ENCODE peak calls at places on chromosomes 4 and X, in ten cellular contexts. C is SK-MEL-5; L is fibroblast of lung; J is H9; X is ACHN; H is GM03348; F is EL; A is activated CD8-positive, alpha-beta T cell treated with anti-CD3 and anti-CD28 coated beads for 36 hours; Z is AG09309; I is CD8-positive, alpha-beta memory T cell. G is an unnamed sample.

GRCh38 chr4:121551271-121551670 is 145.5 kb downstream of the ANXA5 start:
- DNase-seq in Z (no peak), X (no peak), H (no peak), C (no peak), F (peak; percentile 2), L (no peak), I (no peak), J (no peak), A (no peak), G (no peak)

GRCh38 chr4:124415206-124415605 is 297.3 kb downstream of the ANKRD50 start:
- DNase-seq in I (no peak), L (peak; percentile 46), X (no peak), F (peak; percentile 26), C (peak; percentile 1), J (no peak), A (no peak), Z (peak; percentile 25), H (no peak), G (no peak)

GRCh38 chrX:40394302-40394701 is 186.5 kb upstream of the ATP6AP2 start:
- DNase-seq in L (no peak), H (no peak), J (no peak), I (no peak), F (no peak), A (no peak), C (no peak), X (no peak), Z (no peak), G (no peak)

GRCh38 chr4:15654556-15655222 is 468 bp downstream of the FBXL5 start:
- DNase-seq in A (peak; percentile 56), C (peak; percentile 40), J (peak; percentile 51), I (peak; percentile 38), F (peak; percentile 55), X (peak; percentile 42), L (peak; percentile 33), H (peak; percentile 62), Z (no peak), G (no peak)

GRCh38 chr4:71559957-71560541 is 221.2 kb downstream of the SLC4A4 start:
- DNase-seq in X (peak; percentile 10), F (peak; percentile 81), Z (no peak), J (no peak), I (no peak), H (peak; percentile 10), A (no peak), C (no peak), L (peak; percentile 33), G (peak; percentile 2)

GRCh38 chr4:22410645-22411247 is 105.1 kb downstream of the ADGRA3 start:
- DNase-seq in X (peak; percentile 24), J (no peak), I (no peak), A (no peak), L (peak; percentile 50), H (peak; percentile 14), C (peak; percentile 37), Z (no peak), F (no peak), G (no peak)

GRCh38 chr4:104418313-104418712 is 76.4 kb downstream of the CXXC4 start:
- DNase-seq in J (no peak), X (no peak), Z (no peak), I (no peak), C (peak; percentile 7), L (no peak), A (no peak), H (no peak), F (no peak), G (no peak)

GRCh38 chr4:84948056-84948455 is 18.4 kb downstream of the WDFY3 start:
- DNase-seq in Z (no peak), I (no peak), L (no peak), J (no peak), C (no peak), A (no peak), H (peak; percentile 47), F (no peak), X (no peak), G (no peak)

GRCh38 chrX:35625714-35626113 is 172.4 kb upstream of the MAGEB16 start:
- DNase-seq in J (no peak), F (no peak), Z (no peak), H (no peak), L (no peak), A (no peak), C (no peak), I (no peak), X (no peak), G (no peak)

GRCh38 chr4:184191267-184191666 is 26.4 kb downstream of the ENPP6 start:
- DNase-seq in Z (no peak), L (no peak), J (no peak), F (no peak), I (no peak), H (no peak), A (no peak), X (no peak), C (no peak), G (no peak)

GRCh38 chr4:159105761-159106243 is 2.9 kb downstream of the RAPGEF2 start:
- DNase-seq in F (peak; percentile 63), Z (no peak), I (no peak), C (no peak), L (peak; percentile 61), X (no peak), J (no peak), H (no peak), A (peak; percentile 64), G (peak; percentile 2)

GRCh38 chr4:84325625-84326024 is 173.5 kb downstream of the NKX6-1 start:
- DNase-seq in L (no peak), A (no peak), H (no peak), I (no peak), X (no peak), Z (no peak), C (no peak), F (no peak), J (no peak), G (no peak)

GRCh38 chrX:46649421-46650260 is 76.1 kb downstream of the CHST7 start:
- DNase-seq in F (no peak), C (no peak), J (peak; percentile 69), A (no peak), L (peak; percentile 27), I (no peak), X (no peak), Z (no peak), H (no peak), G (no peak)

GRCh38 chrX:18883234-18883960 is 100.5 kb downstream of the PHKA2 start:
- DNase-seq in L (no peak), C (no peak), X (no peak), I (no peak), Z (no peak), F (no peak), A (no peak), H (no peak), J (peak; percentile 47), G (no peak)

GRCh38 chr4:32462944-32463343 is 1742.8 kb downstream of the PCDH7 start:
- DNase-seq in L (peak; percentile 45), I (no peak), Z (no peak), X (peak; percentile 4), J (peak; percentile 32), F (no peak), C (peak; percentile 62), A (no peak), H (peak; percentile 24), G (no peak)

GRCh38 chr4:142262956-142263355 is 583.1 kb downstream of the INPP4B start:
- DNase-seq in H (no peak), L (no peak), Z (no peak), C (no peak), F (no peak), J (no peak), X (no peak), I (no peak), A (no peak), G (no peak)

GRCh38 chr4:16439771-16440170 is 213.5 kb upstream of the TAPT1 start:
- DNase-seq in I (no peak), L (no peak), F (no peak), X (no peak), H (no peak), J (no peak), Z (no peak), C (no peak), A (no peak), G (no peak)

GRCh38 chrX:39536165-39536564 is 561.6 kb downstream of the BCOR start:
- DNase-seq in J (no peak), I (no peak), C (no peak), F (no peak), H (no peak), Z (no peak), X (no peak), A (no peak), L (no peak), G (no peak)